ENCODE peak calls at places on chromosomes 7 and 10, in five cellular contexts. P is GM12878, Z is SK-N-SH, G is K562, D is HepG2. L is an unnamed sample.

GRCh38 chr10:6755891-6756460 is 175.9 kb upstream of the PRKCQ start:
- DNase-seq in Z (no peak), G (no peak), D (no peak), P (no peak), L (no peak)

GRCh38 chr7:93245525-93246432 is 13.6 kb downstream of the VPS50 start:
- DNase-seq in P (no peak), Z (peak), G (no peak), D (peak), L (peak)

GRCh38 chr10:128173383-128173782 is 47.2 kb upstream of the MKI67 start:
- DNase-seq in G (no peak), Z (no peak), P (no peak), D (peak), L (no peak)

GRCh38 chr10:31977440-31978157 is 49.0 kb upstream of the ARHGAP12 start:
- DNase-seq in G (no peak), Z (no peak), P (no peak), D (no peak), L (no peak)

GRCh38 chr7:69596723-69597277 is 1.5 kb upstream of the AUTS2 start:
- DNase-seq in D (no peak), Z (no peak), P (no peak), G (no peak), L (no peak)

GRCh38 chr7:44145969-44146897 is 5.1 kb upstream of the MYL7 start:
- DNase-seq in P (no peak), D (no peak), G (peak), Z (peak), L (peak)

GRCh38 chr10:118237930-118238329 is 104.2 kb downstream of the FAM204A start:
- DNase-seq in G (no peak), P (no peak), Z (no peak), D (no peak), L (no peak)

GRCh38 chr7:112495820-112496462 is 15.2 kb downstream of the LSMEM1 start:
- DNase-seq in P (no peak), Z (peak), D (peak), G (peak), L (peak)

GRCh38 chr7:14377646-14378266 is 388.3 kb upstream of the ETV1 start:
- DNase-seq in D (no peak), Z (no peak), G (no peak), P (no peak), L (no peak)

GRCh38 chr10:86708783-86709778 is 40.8 kb downstream of the LDB3 start:
- DNase-seq in D (no peak), G (no peak), Z (no peak), P (no peak), L (no peak)

GRCh38 chr10:7108141-7108540 is 302.7 kb downstream of the SFMBT2 start:
- DNase-seq in P (no peak), Z (no peak), D (no peak), G (no peak), L (no peak)

GRCh38 chr10:48523820-48524758 is 80.8 kb downstream of the ARHGAP22 start:
- DNase-seq in D (no peak), P (no peak), G (peak), Z (peak), L (peak)

GRCh38 chr10:49105076-49105475 is 10.2 kb downstream of the VSTM4 start:
- DNase-seq in D (no peak), P (no peak), Z (no peak), G (no peak), L (no peak)

GRCh38 chr7:93117327-93117726 is 452 bp downstream of the SAMD9 start:
- DNase-seq in P (no peak), D (no peak), Z (no peak), G (no peak), L (no peak)

GRCh38 chr10:114879541-114880158 is 58.1 kb downstream of the FHIP2A start:
- DNase-seq in G (peak), Z (peak), P (peak), D (peak), L (peak)

GRCh38 chr10:31602541-31603244 is 283.7 kb downstream of the ZEB1 start:
- DNase-seq in D (no peak), P (no peak), Z (peak), G (no peak), L (no peak)

GRCh38 chr10:116184448-116184794 is 88.6 kb downstream of the GFRA1 start:
- DNase-seq in P (no peak), Z (no peak), D (no peak), G (no peak), L (no peak)

GRCh38 chr7:100247152-100247757 is 27.5 kb downstream of the PVRIG start:
- DNase-seq in P (no peak), G (peak), Z (peak), D (peak), L (peak)

GRCh38 chr10:62636825-62637248 is 167.7 kb upstream of the ADO start:
- DNase-seq in Z (no peak), D (no peak), G (no peak), P (no peak), L (no peak)

GRCh38 chr10:5888843-5889623 is 660 bp downstream of the ANKRD16 start:
- DNase-seq in G (peak), P (no peak), D (peak), Z (peak), L (peak)

GRCh38 chr10:29949411-29950011 is 109.9 kb downstream of the JCAD start:
- DNase-seq in P (no peak), D (no peak), G (no peak), Z (no peak), L (no peak)

GRCh38 chr7:94578615-94579014 is 69.0 kb downstream of the CASD1 start:
- DNase-seq in D (no peak), P (no peak), G (no peak), Z (no peak), L (no peak)
- TF ChIP-seq FOXM1 in D (no peak), P (no peak), G (no peak), Z (no peak), L (no peak)

DNA sequence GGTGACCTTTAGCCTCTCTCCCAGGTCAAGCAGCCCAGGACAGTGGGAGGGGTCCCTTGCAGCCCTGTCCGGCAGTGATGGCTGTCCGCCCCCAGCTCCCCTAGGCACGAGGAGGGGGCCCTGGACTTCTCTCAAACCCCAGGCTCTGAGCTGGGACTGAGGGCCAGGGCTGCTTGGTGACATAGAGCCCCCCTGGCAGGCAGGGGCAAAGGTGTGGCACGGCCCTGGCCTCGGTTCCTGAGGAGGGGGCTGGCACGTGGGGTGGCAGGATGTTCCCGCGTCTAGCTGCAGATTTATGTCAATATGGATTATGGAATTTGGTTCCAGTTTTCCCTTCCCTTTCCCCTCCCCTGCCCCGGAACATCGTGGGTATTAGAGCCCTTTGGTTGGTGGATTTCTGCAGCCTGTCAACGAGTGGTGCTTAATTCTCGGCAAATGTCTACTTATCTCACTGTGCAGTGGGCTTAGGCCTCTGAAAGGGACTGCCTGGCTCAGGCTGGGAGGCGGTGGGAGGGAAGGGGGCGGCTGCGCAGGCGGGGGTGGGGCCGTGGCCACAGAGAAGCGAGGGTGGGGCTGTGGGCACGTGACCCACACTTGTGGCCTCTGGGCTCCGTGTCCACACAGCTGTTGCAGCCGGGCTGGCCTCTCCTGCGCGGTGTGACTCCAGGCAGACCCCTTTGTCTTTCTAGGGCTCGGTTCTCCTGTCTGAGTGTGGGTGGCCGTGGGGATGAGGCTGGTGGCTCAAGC is 19.3 kb downstream of the UNCX start:
- DNase-seq in D (no peak), G (peak), Z (no peak), P (no peak), L (no peak)
- TF ChIP-seq FOXM1 in D (no peak), G (no peak), Z (no peak), P (no peak), L (no peak)

DNA sequence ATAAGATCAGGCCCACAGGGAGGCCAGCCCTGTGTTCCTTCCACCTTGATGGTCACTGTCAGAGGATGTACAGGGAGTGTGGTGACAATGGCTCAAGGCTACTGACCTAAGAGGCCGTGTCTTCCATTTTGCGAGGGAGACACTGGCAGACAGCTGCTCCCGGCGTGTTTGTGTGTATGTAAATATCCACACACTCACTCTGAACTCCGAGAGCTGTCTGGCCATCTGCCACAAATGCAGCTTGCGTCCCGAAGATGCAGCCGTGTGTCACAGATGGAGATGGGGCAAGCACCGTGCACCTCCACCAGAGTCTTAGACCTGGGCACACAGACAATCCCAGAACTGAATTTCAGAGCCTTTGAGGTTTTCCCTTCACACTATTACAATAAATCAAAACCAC is 712.2 kb upstream of the NRP1 start:
- DNase-seq in G (no peak), Z (no peak), P (no peak), D (no peak), L (no peak)
- TF ChIP-seq FOXM1 in G (no peak), Z (no peak), P (no peak), D (no peak), L (no peak)

GRCh38 chr7:38872202-38872601 is 36.8 kb downstream of the VPS41 start:
- DNase-seq in G (no peak), D (no peak), Z (no peak), P (no peak), L (no peak)
- TF ChIP-seq FOXM1 in G (no peak), D (no peak), Z (no peak), P (no peak), L (no peak)

GRCh38 chr10:22615819-22616499 is 98.4 kb downstream of the PIP4K2A start:
- DNase-seq in Z (no peak), P (peak), D (peak), G (peak), L (peak)
- TF ChIP-seq FOXM1 in Z (peak), P (peak), D (no peak), G (no peak), L (no peak)